ENCODE peak calls at places on chromosomes 6 and 20, in four cellular contexts. One of them, this sample, is unnamed.

GRCh38 chr20:61685462-61685861 is 380.2 kb downstream of the TAF4 start:
- DNase-seq in retina: no peak
- DNase-seq in NT2/D1: no peak
- DNase-seq in NCI-H524 treated with DMSO at 0.1 percent for 48 hours: no peak
- DNase-seq in this sample: no peak

GRCh38 chr6:42396720-42397119 is 55.0 kb downstream of the TRERF1 start:
- DNase-seq in NCI-H524 treated with DMSO at 0.1 percent for 48 hours: no peak
- DNase-seq in NT2/D1: no peak
- DNase-seq in retina: no peak
- DNase-seq in this sample: no peak

GRCh38 chr6:43729537-43729936 is 40.5 kb upstream of the VEGFA start:
- DNase-seq in retina: no peak
- DNase-seq in NT2/D1: no peak
- DNase-seq in NCI-H524 treated with DMSO at 0.1 percent for 48 hours: no peak
- DNase-seq in this sample: peak; percentile 66

GRCh38 chr6:10951675-10952282 is 64.9 kb downstream of the SYCP2L start:
- DNase-seq in NCI-H524 treated with DMSO at 0.1 percent for 48 hours: no peak
- DNase-seq in retina: peak; percentile 43
- DNase-seq in NT2/D1: no peak
- DNase-seq in this sample: no peak

GRCh38 chr20:63873477-63873971 is 8.5 kb downstream of the TPD52L2 start:
- DNase-seq in NT2/D1: no peak
- DNase-seq in retina: no peak
- DNase-seq in NCI-H524 treated with DMSO at 0.1 percent for 48 hours: no peak
- DNase-seq in this sample: no peak

GRCh38 chr6:131390322-131390721 is 182.7 kb upstream of the ARG1 start:
- DNase-seq in retina: no peak
- DNase-seq in NT2/D1: no peak
- DNase-seq in NCI-H524 treated with DMSO at 0.1 percent for 48 hours: no peak
- DNase-seq in this sample: no peak

GRCh38 chr6:108874470-108875160 is 26.4 kb downstream of the ARMC2 start:
- DNase-seq in retina: no peak
- DNase-seq in NT2/D1: no peak
- DNase-seq in NCI-H524 treated with DMSO at 0.1 percent for 48 hours: no peak
- DNase-seq in this sample: no peak

GRCh38 chr20:2946988-2947961 is 74.0 kb downstream of the PTPRA start:
- DNase-seq in NT2/D1: no peak
- DNase-seq in retina: peak; percentile 62
- DNase-seq in NCI-H524 treated with DMSO at 0.1 percent for 48 hours: no peak
- DNase-seq in this sample: no peak

GRCh38 chr6:108492131-108492766 is 68.5 kb upstream of the FOXO3 start:
- DNase-seq in retina: peak; percentile 10
- DNase-seq in NT2/D1: peak; percentile 11
- DNase-seq in NCI-H524 treated with DMSO at 0.1 percent for 48 hours: no peak
- DNase-seq in this sample: peak; percentile 15

GRCh38 chr6:24935753-24936152 is at the start of gene RIPOR2:
- DNase-seq in NT2/D1: peak; percentile 42
- DNase-seq in retina: peak; percentile 40
- DNase-seq in NCI-H524 treated with DMSO at 0.1 percent for 48 hours: no peak
- DNase-seq in this sample: peak; percentile 38